ENCODE peak calls at places on chromosomes 3 and 15, in eight cellular contexts. W is H1, T is HCT116, F is endothelial cell of umbilical vein, O is body of pancreas, K is suprapubic skin, A is A549, G is ovary. X is an unnamed sample.

GRCh38 chr15:38652998-38653397 is 88.4 kb upstream of the RASGRP1 start:
- DNase-seq in W (no peak), T (no peak), F (no peak), O (no peak), K (no peak), A (no peak), G (no peak), X (no peak)

GRCh38 chr3:142943870-142944269 is 19.6 kb downstream of the PAQR9 start:
- DNase-seq in W (no peak), T (no peak), F (no peak), O (no peak), K (no peak), A (no peak), G (no peak), X (no peak)

GRCh38 chr3:51718547-51719412 is 11.9 kb downstream of the GRM2 start:
- DNase-seq in W (peak), T (peak), F (peak), O (peak), K (no peak), A (peak), G (no peak), X (peak)

GRCh38 chr3:175082631-175083030 is 223.5 kb downstream of the NAALADL2 start:
- DNase-seq in W (no peak), T (no peak), F (no peak), O (no peak), K (no peak), A (no peak), G (no peak), X (no peak)

GRCh38 chr3:142889263-142890014 is 556 bp upstream of the PCOLCE2 start:
- DNase-seq in W (no peak), T (no peak), F (peak), O (no peak), K (no peak), A (no peak), G (no peak), X (no peak)

GRCh38 chr15:89075121-89075640 is 13.1 kb upstream of the ABHD2 start:
- DNase-seq in W (no peak), T (no peak), F (no peak), O (no peak), K (no peak), A (no peak), G (no peak), X (no peak)

GRCh38 chr3:177345049-177345972 is 148.0 kb upstream of the TBL1XR1 start:
- DNase-seq in W (no peak), T (peak), F (peak), O (peak), K (peak), A (peak), G (peak), X (peak)

GRCh38 chr15:75234191-75234810 is 23.8 kb upstream of the GOLGA6C start:
- DNase-seq in W (no peak), T (no peak), F (no peak), O (no peak), K (peak), A (no peak), G (no peak), X (no peak)

GRCh38 chr15:70509282-70510272 is 253.8 kb downstream of the UACA start:
- DNase-seq in W (no peak), T (no peak), F (no peak), O (no peak), K (no peak), A (no peak), G (no peak), X (no peak)

DNA sequence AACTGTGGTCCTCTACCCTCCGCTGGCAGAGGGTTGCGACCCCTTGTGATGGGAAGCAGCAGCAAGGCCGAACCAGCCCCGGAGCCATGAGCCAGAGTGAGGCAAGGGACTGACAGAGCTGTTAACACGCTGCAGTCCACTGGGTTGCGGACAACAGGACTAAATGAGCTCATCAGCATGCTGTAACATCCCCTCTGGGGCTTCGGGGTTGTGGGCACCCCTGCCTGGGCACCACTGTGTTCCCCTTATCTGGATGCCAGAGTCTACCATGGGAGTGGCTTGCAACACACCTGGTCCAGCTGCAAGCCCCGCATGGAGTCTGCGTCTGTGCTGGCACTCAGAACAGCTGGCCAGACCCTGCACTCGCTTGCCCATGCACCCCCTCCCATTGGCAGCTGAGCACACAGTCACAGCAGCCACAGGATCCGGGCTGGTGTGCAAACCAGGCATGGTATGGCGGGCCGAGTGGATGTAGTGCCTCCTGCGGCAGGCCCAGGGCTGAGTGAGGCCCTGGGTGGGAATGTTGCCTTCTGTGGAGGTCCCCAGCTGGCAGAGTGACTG is 404.2 kb downstream of the PLCL2 start:
- DNase-seq in W (no peak), T (no peak), F (no peak), O (no peak), K (no peak), A (no peak), G (no peak), X (no peak)
- TF ChIP-seq POLR2A in W (no peak), T (no peak), F (no peak), O (no peak), K (no peak), A (no peak), G (no peak), X (no peak)

DNA sequence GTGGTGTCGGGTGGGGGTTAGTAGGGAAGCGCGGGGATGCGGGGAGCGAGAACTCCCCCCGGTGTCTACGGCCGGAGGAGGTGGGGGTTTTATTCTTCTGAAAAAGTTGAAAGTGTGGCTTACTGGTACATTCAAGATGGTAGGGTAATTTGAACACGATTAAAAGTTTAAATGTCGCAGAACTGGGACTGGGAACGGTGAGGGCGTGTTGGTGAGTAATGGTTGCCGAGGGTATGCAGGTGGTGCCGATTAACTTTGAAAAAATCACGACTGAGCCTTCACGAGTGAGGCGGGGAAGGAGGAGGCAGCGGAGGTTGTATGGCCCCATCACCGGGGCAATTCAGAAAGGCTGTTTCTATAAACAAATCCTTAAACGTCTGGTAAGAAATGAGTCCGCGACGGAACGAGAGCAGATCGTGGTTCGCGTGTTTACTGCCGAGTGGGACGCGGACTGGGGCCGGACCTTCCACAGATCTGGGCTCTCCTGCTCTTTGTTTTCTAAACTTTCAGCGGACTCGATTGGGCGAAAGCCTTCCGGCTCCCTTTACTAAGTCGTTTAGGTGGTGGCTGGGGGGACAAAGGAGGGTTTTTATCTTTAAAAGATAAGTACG is 2.6 kb downstream of the IGF1R start:
- DNase-seq in W (no peak), T (no peak), F (peak), O (peak), K (no peak), A (no peak), G (peak), X (peak)
- TF ChIP-seq POLR2A in W (no peak), T (no peak), F (no peak), O (peak), K (no peak), A (no peak), G (no peak), X (no peak)

DNA sequence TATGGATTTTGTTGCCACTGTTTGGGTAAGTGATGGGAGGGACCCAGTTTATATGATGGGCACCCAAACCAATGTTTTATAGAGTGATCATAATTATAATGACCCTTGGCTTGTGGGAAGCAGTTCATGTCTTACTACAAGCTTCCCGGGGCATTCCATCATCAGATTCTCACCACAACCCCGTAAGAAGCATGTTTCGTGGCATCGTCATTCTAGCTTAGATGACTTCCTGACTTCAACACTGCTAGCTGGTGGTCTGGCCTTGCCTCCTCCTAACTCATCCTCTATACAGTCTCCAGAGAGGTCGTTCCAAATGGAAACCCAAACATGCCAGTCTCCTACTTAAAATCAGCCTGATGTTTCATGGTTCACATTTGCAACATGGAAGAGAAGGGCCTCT is 226.9 kb downstream of the ADAMTS9 start:
- DNase-seq in W (no peak), T (no peak), F (no peak), O (no peak), K (no peak), A (no peak), G (no peak), X (no peak)
- TF ChIP-seq POLR2A in W (no peak), T (no peak), F (no peak), O (no peak), K (no peak), A (no peak), G (no peak), X (no peak)

DNA sequence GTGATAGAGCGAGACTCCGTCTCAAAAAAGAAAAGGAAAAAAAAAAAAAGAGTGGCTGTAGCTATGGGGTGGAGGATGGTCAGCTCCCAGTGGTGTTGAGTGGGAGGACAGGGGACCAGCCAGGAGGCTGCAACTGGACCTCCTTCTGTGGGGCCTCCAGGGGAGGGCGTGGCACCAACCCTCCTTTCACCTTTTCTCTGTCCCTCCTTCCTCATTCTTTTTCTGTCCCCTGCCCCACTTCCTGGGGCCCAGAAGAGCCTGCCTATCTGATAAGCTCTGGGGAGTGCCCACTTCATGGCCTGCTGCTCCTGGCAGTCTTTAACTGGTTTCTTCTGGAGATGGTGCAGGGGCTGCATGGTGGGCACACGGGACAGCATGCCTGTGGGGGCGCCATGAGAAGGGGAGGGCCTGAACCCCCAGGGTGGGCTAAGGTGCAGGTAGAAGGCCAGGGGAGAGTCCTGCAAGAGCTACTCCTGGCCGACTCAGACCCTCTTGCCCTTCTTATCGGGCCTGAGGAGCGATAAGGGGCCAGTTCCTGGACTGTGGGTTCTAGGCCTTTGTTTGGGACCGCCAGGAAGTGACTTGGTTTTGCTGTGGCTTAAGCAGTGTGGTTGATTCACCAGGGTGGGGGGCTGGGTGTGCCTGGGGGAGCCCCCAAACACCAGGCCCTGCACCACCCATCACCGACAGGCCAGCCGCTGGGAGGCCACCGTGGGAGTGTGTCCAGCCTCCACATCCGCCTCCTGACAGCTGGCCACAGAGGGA is 49.4 kb upstream of the FLNB start:
- DNase-seq in W (no peak), T (no peak), F (peak), O (no peak), K (no peak), A (no peak), G (no peak), X (peak)
- TF ChIP-seq POLR2A in W (no peak), T (no peak), F (no peak), O (no peak), K (no peak), A (no peak), G (no peak), X (no peak)

DNA sequence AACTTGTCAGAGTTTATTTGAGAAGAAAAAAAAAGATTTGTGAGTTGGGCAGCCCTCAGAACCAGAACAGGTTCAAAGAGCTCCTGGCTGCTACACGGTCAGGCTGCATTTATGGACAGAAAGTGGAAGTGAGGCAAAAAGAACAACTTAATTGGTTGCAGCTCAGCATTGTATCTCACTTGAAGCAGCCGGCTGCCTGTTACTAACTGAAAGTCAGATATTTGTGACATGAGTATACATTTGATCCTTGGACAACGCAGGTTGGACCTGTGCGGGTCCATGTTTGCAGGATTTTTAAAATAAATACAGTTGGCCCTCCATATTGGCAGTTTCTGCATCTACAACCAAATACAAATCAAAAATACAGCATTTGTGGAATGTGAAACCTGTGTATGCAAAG is 7.5 kb upstream of the ALDH1L1 start:
- DNase-seq in W (no peak), T (no peak), F (no peak), O (no peak), K (no peak), A (no peak), G (no peak), X (no peak)
- TF ChIP-seq POLR2A in W (no peak), T (no peak), F (no peak), O (no peak), K (no peak), A (no peak), G (no peak), X (no peak)

GRCh38 chr3:71062037-71062919 is 521.2 kb downstream of the FOXP1 start:
- DNase-seq in W (no peak), T (no peak), F (peak), O (no peak), K (no peak), A (no peak), G (no peak), X (no peak)
- TF ChIP-seq POLR2A in W (no peak), T (no peak), F (no peak), O (no peak), K (no peak), A (no peak), G (no peak), X (no peak)

GRCh38 chr3:190513409-190514162 is at the start of gene IL1RAP:
- DNase-seq in W (peak), T (peak), F (peak), O (peak), K (peak), A (peak), G (peak), X (peak)
- TF ChIP-seq POLR2A in W (no peak), T (peak), F (no peak), O (peak), K (peak), A (peak), G (no peak), X (peak)

DNA sequence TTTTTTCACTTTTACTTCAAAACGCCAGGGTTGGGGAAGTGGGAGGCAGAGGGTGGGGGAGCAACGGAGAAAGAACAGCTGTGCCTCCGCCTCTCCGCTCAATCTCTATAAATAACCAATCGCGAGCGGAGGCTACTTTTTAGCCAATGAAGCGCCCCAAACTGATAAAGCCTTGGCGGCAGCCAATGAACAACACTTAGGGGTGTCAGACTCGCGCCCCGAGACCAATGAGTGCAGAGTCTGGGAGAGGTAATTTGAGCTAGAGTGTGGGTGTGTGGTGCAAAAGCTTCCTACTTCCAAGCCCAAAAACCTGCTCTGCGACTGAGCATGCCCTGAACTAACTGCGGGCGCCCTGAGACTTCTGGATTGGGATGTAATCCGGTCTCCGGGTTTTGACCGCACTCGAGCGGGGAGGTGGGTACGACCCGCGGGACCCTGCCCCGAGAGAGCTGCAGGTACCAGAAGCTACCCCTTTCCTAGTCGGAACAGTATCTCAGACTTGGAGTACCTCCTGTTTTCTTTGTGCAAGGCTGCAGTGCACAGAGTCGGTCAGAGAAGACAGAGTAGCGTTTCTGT is 800 bp upstream of the RAP2B start:
- DNase-seq in W (peak), T (peak), F (peak), O (peak), K (peak), A (peak), G (peak), X (peak)
- TF ChIP-seq POLR2A in W (peak), T (no peak), F (no peak), O (peak), K (no peak), A (peak), G (peak), X (peak)

DNA sequence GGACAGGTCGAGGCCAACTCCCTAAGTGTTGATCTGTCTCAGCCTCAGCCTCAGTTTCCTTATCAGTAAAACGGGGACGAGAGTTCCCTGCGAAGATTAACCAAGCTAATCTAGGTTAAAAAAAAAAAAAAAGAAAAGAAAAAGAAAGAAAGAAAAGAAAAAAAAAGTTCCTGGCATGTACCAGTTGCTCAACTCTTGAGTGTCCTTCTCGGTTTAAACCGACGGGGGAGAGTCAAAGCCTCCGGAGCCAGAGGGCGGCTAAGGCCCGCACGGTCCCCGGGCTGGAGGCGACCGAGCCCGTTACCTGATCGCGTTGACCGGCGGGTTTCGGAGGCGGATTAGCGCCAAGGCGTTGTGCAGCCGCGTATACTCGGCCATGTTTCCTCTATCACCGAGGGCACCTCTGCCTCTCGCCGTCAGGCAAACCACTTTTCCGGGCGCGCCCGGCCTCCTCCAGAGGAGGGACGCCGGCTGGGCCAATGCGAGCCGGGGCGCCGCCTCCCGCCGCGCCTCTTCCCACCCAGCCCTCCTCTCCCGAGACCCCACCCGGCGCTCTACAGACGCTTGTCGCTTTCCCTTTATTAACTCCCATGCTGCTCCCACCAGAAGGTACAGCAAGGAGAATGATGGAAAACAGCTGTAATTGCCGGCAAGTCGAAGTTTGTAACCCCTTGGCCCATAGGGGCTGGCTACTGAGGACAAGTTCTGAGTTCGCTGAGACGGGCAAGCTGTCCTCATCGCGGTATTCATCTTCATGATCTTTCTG is at the start of gene EHHADH:
- DNase-seq in W (peak), T (peak), F (peak), O (peak), K (peak), A (peak), G (peak), X (peak)
- TF ChIP-seq POLR2A in W (no peak), T (no peak), F (peak), O (peak), K (no peak), A (peak), G (no peak), X (peak)